ENCODE peak calls at places on chromosomes 6 and 20, in five cellular contexts. W is fibroblast of lung, Q is Peyer's patch, H is heart left ventricle, S is adipocyte. V is an unnamed sample.

GRCh38 chr20:41047975-41048305 is 19.3 kb downstream of the TOP1 start:
- DNase-seq in W (peak; percentile 51), Q (no peak), H (no peak), S (peak; percentile 72), V (no peak)

GRCh38 chr6:28104392-28105250 is 19.8 kb upstream of the ZSCAN16 start:
- DNase-seq in W (peak; percentile 79), Q (peak; percentile 95), H (peak; percentile 89), S (peak; percentile 93), V (peak; percentile 86)

GRCh38 chr6:31402324-31403282 is 792 bp upstream of the MICA start:
- DNase-seq in W (peak; percentile 22), Q (peak; percentile 67), H (no peak), S (peak; percentile 28), V (peak; percentile 31)

GRCh38 chr6:149147191-149147590 is 170.3 kb upstream of the TAB2 start:
- DNase-seq in W (peak; percentile 44), Q (no peak), H (no peak), S (peak; percentile 71), V (no peak)

GRCh38 chr20:24027229-24027628 is 38.6 kb upstream of the GGTLC1 start:
- DNase-seq in W (no peak), Q (peak; percentile 87), H (peak; percentile 76), S (no peak), V (peak; percentile 85)

GRCh38 chr6:153108320-153108719 is 22.8 kb downstream of the RGS17 start:
- DNase-seq in W (peak; percentile 60), Q (no peak), H (no peak), S (peak; percentile 50), V (no peak)

GRCh38 chr6:34103321-34103720 is 42.6 kb downstream of the GRM4 start:
- DNase-seq in W (no peak), Q (no peak), H (no peak), S (no peak), V (no peak)

GRCh38 chr6:30769088-30769852 is 24.9 kb upstream of the IER3 start:
- DNase-seq in W (peak; percentile 91), Q (peak; percentile 80), H (no peak), S (peak; percentile 93), V (peak; percentile 54)

GRCh38 chr6:148146717-148147116 is 195.9 kb upstream of the SASH1 start:
- DNase-seq in W (no peak), Q (no peak), H (no peak), S (no peak), V (peak; percentile 41)

GRCh38 chr6:87736809-87737540 is 34.9 kb upstream of the AKIRIN2 start:
- DNase-seq in W (no peak), Q (no peak), H (no peak), S (no peak), V (no peak)

GRCh38 chr6:4820704-4821276 is 44.6 kb downstream of the CDYL start:
- DNase-seq in W (no peak), Q (no peak), H (no peak), S (peak; percentile 62), V (no peak)

GRCh38 chr6:151757506-151757955 is 50.0 kb upstream of the ESR1 start:
- DNase-seq in W (no peak), Q (no peak), H (no peak), S (no peak), V (no peak)

GRCh38 chr6:138044458-138044857 is 62.8 kb downstream of the PERP start:
- DNase-seq in W (no peak), Q (no peak), H (no peak), S (no peak), V (no peak)

GRCh38 chr20:16267526-16267925 is 305.7 kb downstream of the KIF16B start:
- DNase-seq in W (no peak), Q (no peak), H (no peak), S (no peak), V (no peak)

GRCh38 chr20:24316731-24317130 is 152.7 kb upstream of the SYNDIG1 start:
- DNase-seq in W (no peak), Q (no peak), H (no peak), S (no peak), V (no peak)

GRCh38 chr20:23149623-23150279 is 63.6 kb upstream of the CD93 start:
- DNase-seq in W (no peak), Q (peak; percentile 9), H (no peak), S (no peak), V (no peak)

GRCh38 chr6:53310751-53311585 is 37.8 kb downstream of the ELOVL5 start:
- DNase-seq in W (peak; percentile 38), Q (no peak), H (no peak), S (no peak), V (no peak)

GRCh38 chr6:73798592-73798991 is 102.6 kb downstream of the CD109 start:
- DNase-seq in W (peak; percentile 96), Q (peak; percentile 49), H (no peak), S (peak; percentile 87), V (no peak)

GRCh38 chr6:32195902-32196681 is 3.6 kb upstream of the GPSM3 start:
- DNase-seq in W (peak; percentile 84), Q (peak; percentile 94), H (peak; percentile 96), S (peak; percentile 82), V (peak; percentile 67)

GRCh38 chr20:51301026-51301425 is 241.5 kb downstream of the NFATC2 start:
- DNase-seq in W (no peak), Q (no peak), H (no peak), S (no peak), V (no peak)

GRCh38 chr20:57619053-57619831 is 984 bp downstream of the ZBP1 start:
- DNase-seq in W (no peak), Q (peak; percentile 94), H (no peak), S (no peak), V (peak; percentile 52)

GRCh38 chr6:100116409-100117194 is 122.6 kb upstream of the MCHR2 start:
- DNase-seq in W (peak; percentile 82), Q (no peak), H (no peak), S (peak; percentile 91), V (no peak)

GRCh38 chr20:35773154-35773751 is 1.4 kb downstream of the PHF20 start:
- DNase-seq in W (no peak), Q (peak; percentile 80), H (no peak), S (peak; percentile 25), V (no peak)

GRCh38 chr6:75431379-75431778 is 62.2 kb downstream of the FILIP1 start:
- DNase-seq in W (peak; percentile 54), Q (no peak), H (no peak), S (no peak), V (no peak)

GRCh38 chr6:73285674-73286283 is 22.8 kb upstream of the KHDC1 start:
- DNase-seq in W (peak; percentile 78), Q (no peak), H (no peak), S (peak; percentile 85), V (no peak)

GRCh38 chr6:157314705-157315321 is 8.5 kb downstream of the TMEM242 start:
- DNase-seq in W (peak; percentile 91), Q (no peak), H (no peak), S (peak; percentile 88), V (no peak)

GRCh38 chr6:38146658-38147027 is 327.1 kb downstream of the ZFAND3 start:
- DNase-seq in W (no peak), Q (no peak), H (no peak), S (no peak), V (no peak)

GRCh38 chr6:156718647-156719394 is 58.4 kb upstream of the ARID1B start:
- DNase-seq in W (no peak), Q (no peak), H (no peak), S (peak; percentile 93), V (no peak)

GRCh38 chr6:88473622-88474021 is 307.5 kb upstream of the CNR1 start:
- DNase-seq in W (no peak), Q (no peak), H (no peak), S (no peak), V (no peak)

GRCh38 chr6:136788069-136788902 is 4.0 kb downstream of the MAP3K5 start:
- DNase-seq in W (peak; percentile 93), Q (no peak), H (no peak), S (peak; percentile 84), V (no peak)

DNA sequence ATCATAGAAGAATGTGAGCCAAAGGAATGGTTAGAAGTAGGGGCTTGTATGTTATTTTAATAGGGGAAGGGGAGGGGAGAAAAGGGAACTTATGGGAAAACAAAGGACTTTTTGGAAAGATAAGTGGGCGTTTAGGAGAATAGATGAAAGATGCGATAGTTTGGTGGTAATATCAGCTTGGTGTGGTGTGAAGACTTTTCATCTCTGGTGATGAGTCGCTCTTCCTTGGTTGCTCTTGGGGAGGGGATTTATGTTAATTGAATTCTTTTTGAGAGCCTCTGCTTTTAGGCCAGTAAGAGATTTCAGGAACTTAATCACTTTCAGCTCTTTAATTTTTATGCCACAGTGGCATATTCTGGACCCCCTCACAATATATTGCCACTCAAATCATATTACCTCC is 10.8 kb downstream of the HECA start:
- DNase-seq in W (no peak), Q (no peak), H (no peak), S (no peak), V (no peak)
- H3K4me1 ChIP-seq in W (peaks cover 6% of the 10 kb centered on the region), Q (peaks cover 9% of the 10 kb centered on the region), H (peaks cover 16% of the 10 kb centered on the region), S (peaks cover 12% of the 10 kb centered on the region), V (peaks cover 82% of the 10 kb centered on the region)

GRCh38 chr6:2786269-2786668 is 21.1 kb downstream of the WRNIP1 start:
- DNase-seq in W (no peak), Q (no peak), H (no peak), S (no peak), V (no peak)
- H3K4me1 ChIP-seq in W (peaks cover 15% of the 10 kb centered on the region), Q (no peaks in the 10 kb centered on the region), H (no peaks in the 10 kb centered on the region), S (peaks cover 18% of the 10 kb centered on the region), V (peaks cover 5% of the 10 kb centered on the region)

DNA sequence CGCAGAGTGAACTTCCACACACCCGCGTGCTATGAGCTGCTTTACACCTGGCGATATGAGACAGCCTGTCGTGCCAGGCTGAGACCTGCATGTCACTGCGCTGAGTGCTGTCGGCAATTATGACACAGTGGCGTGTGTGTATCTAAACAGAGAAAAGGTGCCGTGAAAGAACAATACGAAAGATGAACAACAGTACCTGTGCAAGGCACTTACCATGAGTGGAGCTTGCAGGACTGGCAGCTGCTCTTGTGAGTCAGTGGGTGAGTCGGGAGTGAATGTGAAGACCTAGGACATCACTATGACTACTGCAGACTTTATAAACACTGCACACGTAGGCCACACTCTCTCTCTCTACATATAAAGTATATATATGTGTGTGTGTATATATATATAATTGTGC is 68.5 kb upstream of the DUSP22 start:
- DNase-seq in W (peak; percentile 47), Q (no peak), H (no peak), S (no peak), V (no peak)
- H3K4me1 ChIP-seq in W (no peaks in the 10 kb centered on the region), Q (no peaks in the 10 kb centered on the region), H (no peaks in the 10 kb centered on the region), S (peaks cover 17% of the 10 kb centered on the region), V (peaks cover 14% of the 10 kb centered on the region)

DNA sequence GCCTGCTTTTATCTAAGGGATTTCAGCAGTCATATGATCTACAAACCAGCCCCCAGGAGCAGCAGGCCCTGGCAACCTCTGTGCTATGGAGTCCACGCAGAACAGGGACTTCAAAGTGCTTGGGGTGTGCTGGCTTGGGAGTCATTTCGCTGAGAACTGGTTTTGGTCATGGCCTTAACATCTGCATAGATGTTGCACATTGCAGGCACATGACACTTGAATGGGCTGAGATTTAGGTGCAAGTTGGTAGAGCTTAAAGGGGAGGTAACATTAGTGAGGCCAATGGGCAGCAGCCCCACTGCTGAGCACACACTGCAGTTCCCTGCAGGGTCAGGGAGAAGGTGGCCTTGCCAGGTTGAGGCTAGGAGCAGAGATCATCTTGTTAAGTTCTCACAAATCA is 43.6 kb downstream of the RREB1 start:
- DNase-seq in W (peak; percentile 20), Q (no peak), H (no peak), S (no peak), V (no peak)
- H3K4me1 ChIP-seq in W (peaks cover 33% of the 10 kb centered on the region), Q (peaks cover 3% of the 10 kb centered on the region), H (peaks cover 7% of the 10 kb centered on the region), S (peaks cover 54% of the 10 kb centered on the region), V (peaks cover 46% of the 10 kb centered on the region)

DNA sequence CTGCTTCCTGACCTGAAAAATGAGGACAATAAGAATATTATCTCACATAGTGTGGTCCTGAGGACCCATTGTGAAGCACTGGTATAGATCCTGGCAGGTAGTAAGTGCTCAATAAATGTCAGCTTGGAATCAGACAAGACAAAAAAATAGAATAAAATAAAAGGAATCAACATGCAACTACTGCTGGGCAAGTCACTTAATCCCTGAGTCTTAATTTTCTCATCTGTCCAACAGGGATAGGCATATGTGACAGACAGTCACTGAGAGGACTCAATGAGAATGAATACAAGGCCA is 38.0 kb upstream of the PIM1 start:
- DNase-seq in W (no peak), Q (no peak), H (no peak), S (no peak), V (no peak)
- H3K4me1 ChIP-seq in W (peaks cover 23% of the 10 kb centered on the region), Q (peaks cover 14% of the 10 kb centered on the region), H (no peaks in the 10 kb centered on the region), S (peaks cover 61% of the 10 kb centered on the region), V (peaks cover 6% of the 10 kb centered on the region)